ENCODE peak calls at places on chromosome 22, in four cellular contexts. One of them, this sample, is unnamed.

GRCh38 chr22:28817919-28818859 is 17.8 kb upstream of the XBP1 start:
- DNase-seq in uterus: no peak
- DNase-seq in T47D: peak
- DNase-seq in posterior vena cava: peak
- DNase-seq in this sample: no peak

GRCh38 chr22:30806391-30806861 is 111.8 kb downstream of the OSBP2 start:
- DNase-seq in uterus: no peak
- DNase-seq in T47D: no peak
- DNase-seq in posterior vena cava: no peak
- DNase-seq in this sample: peak

GRCh38 chr22:50016308-50016987 is 3.9 kb upstream of the IL17REL start:
- DNase-seq in uterus: peak
- DNase-seq in T47D: no peak
- DNase-seq in posterior vena cava: peak
- DNase-seq in this sample: no peak

GRCh38 chr22:22032099-22032905 is 49.7 kb upstream of the TOP3B start:
- DNase-seq in uterus: no peak
- DNase-seq in T47D: no peak
- DNase-seq in posterior vena cava: no peak
- DNase-seq in this sample: no peak

GRCh38 chr22:27004434-27004833 is 347.0 kb downstream of the MIAT start:
- DNase-seq in uterus: no peak
- DNase-seq in T47D: no peak
- DNase-seq in posterior vena cava: no peak
- DNase-seq in this sample: no peak

GRCh38 chr22:37069719-37070118 is 18.2 kb downstream of the KCTD17 start:
- DNase-seq in uterus: no peak
- DNase-seq in T47D: no peak
- DNase-seq in posterior vena cava: no peak
- DNase-seq in this sample: no peak

GRCh38 chr22:19495562-19496323 is 16.0 kb downstream of the CDC45 start:
- DNase-seq in uterus: no peak
- DNase-seq in T47D: peak
- DNase-seq in posterior vena cava: no peak
- DNase-seq in this sample: peak

GRCh38 chr22:42844756-42845155 is 12.3 kb downstream of the ARFGAP3 start:
- DNase-seq in uterus: no peak
- DNase-seq in T47D: no peak
- DNase-seq in posterior vena cava: no peak
- DNase-seq in this sample: peak

GRCh38 chr22:19429950-19430889 is 1.3 kb downstream of the HIRA start:
- DNase-seq in uterus: no peak
- DNase-seq in T47D: no peak
- DNase-seq in posterior vena cava: no peak
- DNase-seq in this sample: peak

GRCh38 chr22:39926175-39927152 is 25.6 kb downstream of the GRAP2 start:
- DNase-seq in uterus: no peak
- DNase-seq in T47D: no peak
- DNase-seq in posterior vena cava: no peak
- DNase-seq in this sample: no peak

GRCh38 chr22:37329239-37330140 is 47.2 kb downstream of the CYTH4 start:
- DNase-seq in uterus: no peak
- DNase-seq in T47D: no peak
- DNase-seq in posterior vena cava: no peak
- DNase-seq in this sample: peak

GRCh38 chr22:46777609-46777970 is 15.1 kb downstream of the TBC1D22A start:
- DNase-seq in uterus: no peak
- DNase-seq in T47D: no peak
- DNase-seq in posterior vena cava: peak
- DNase-seq in this sample: no peak

GRCh38 chr22:41968601-41969000 is 642 bp upstream of the SEPTIN3 start:
- DNase-seq in uterus: no peak
- DNase-seq in T47D: no peak
- DNase-seq in posterior vena cava: no peak
- DNase-seq in this sample: no peak

GRCh38 chr22:48481748-48482147 is 1345.9 kb downstream of the BRD1 start:
- DNase-seq in uterus: no peak
- DNase-seq in T47D: no peak
- DNase-seq in posterior vena cava: no peak
- DNase-seq in this sample: no peak

GRCh38 chr22:23714596-23715588 is 24.1 kb downstream of the RGL4 start:
- DNase-seq in uterus: no peak
- DNase-seq in T47D: no peak
- DNase-seq in posterior vena cava: peak
- DNase-seq in this sample: no peak

GRCh38 chr22:45887202-45888131 is 89.5 kb downstream of the WNT7B start:
- DNase-seq in uterus: no peak
- DNase-seq in T47D: peak
- DNase-seq in posterior vena cava: peak
- DNase-seq in this sample: no peak

GRCh38 chr22:49224243-49224642 is 603.4 kb downstream of the BRD1 start:
- DNase-seq in uterus: no peak
- DNase-seq in T47D: no peak
- DNase-seq in posterior vena cava: no peak
- DNase-seq in this sample: no peak

GRCh38 chr22:50289942-50290630 is 17.4 kb downstream of the PLXNB2 start:
- DNase-seq in uterus: no peak
- DNase-seq in T47D: no peak
- DNase-seq in posterior vena cava: no peak
- DNase-seq in this sample: no peak

GRCh38 chr22:18935889-18936529 is at the start of gene PRODH:
- DNase-seq in uterus: no peak
- DNase-seq in T47D: no peak
- DNase-seq in posterior vena cava: no peak
- DNase-seq in this sample: no peak

GRCh38 chr22:42060489-42060888 is 10.1 kb downstream of the NAGA start:
- DNase-seq in uterus: no peak
- DNase-seq in T47D: no peak
- DNase-seq in posterior vena cava: no peak
- DNase-seq in this sample: no peak

GRCh38 chr22:46561435-46561905 is 24.1 kb upstream of the CELSR1 start:
- DNase-seq in uterus: no peak
- DNase-seq in T47D: no peak
- DNase-seq in posterior vena cava: no peak
- DNase-seq in this sample: peak

GRCh38 chr22:39686776-39687525 is 116.4 kb downstream of the CACNA1I start:
- DNase-seq in uterus: no peak
- DNase-seq in T47D: no peak
- DNase-seq in posterior vena cava: no peak
- DNase-seq in this sample: no peak

GRCh38 chr22:38935023-38935422 is 22.4 kb upstream of the APOBEC3A start:
- DNase-seq in uterus: no peak
- DNase-seq in T47D: no peak
- DNase-seq in posterior vena cava: no peak
- DNase-seq in this sample: no peak

GRCh38 chr22:39290724-39291161 is 28.7 kb downstream of the RPL3 start:
- DNase-seq in uterus: peak
- DNase-seq in T47D: no peak
- DNase-seq in posterior vena cava: no peak
- DNase-seq in this sample: no peak

GRCh38 chr22:45163074-45163416 is 680 bp upstream of the NUP50 start:
- DNase-seq in uterus: no peak
- DNase-seq in T47D: no peak
- DNase-seq in posterior vena cava: no peak
- DNase-seq in this sample: peak

GRCh38 chr22:29044657-29045176 is 16.9 kb downstream of the C22orf31 start:
- DNase-seq in uterus: no peak
- DNase-seq in T47D: no peak
- DNase-seq in posterior vena cava: no peak
- DNase-seq in this sample: no peak

GRCh38 chr22:50276143-50276542 is 6.0 kb upstream of the MAPK11 start:
- DNase-seq in uterus: no peak
- DNase-seq in T47D: no peak
- DNase-seq in posterior vena cava: peak
- DNase-seq in this sample: peak

GRCh38 chr22:20867179-20868099 is 8.6 kb downstream of the SNAP29 start:
- DNase-seq in uterus: peak
- DNase-seq in T47D: peak
- DNase-seq in posterior vena cava: no peak
- DNase-seq in this sample: peak

GRCh38 chr22:48784701-48785503 is 1042.8 kb downstream of the BRD1 start:
- DNase-seq in uterus: no peak
- DNase-seq in T47D: no peak
- DNase-seq in posterior vena cava: no peak
- DNase-seq in this sample: no peak

GRCh38 chr22:41540365-41540764 is 3.9 kb downstream of the POLR3H start:
- DNase-seq in uterus: no peak
- DNase-seq in T47D: no peak
- DNase-seq in posterior vena cava: no peak
- DNase-seq in this sample: no peak

GRCh38 chr22:20524004-20524481 is 16.6 kb downstream of the MED15 start:
- DNase-seq in uterus: no peak
- DNase-seq in T47D: no peak
- DNase-seq in posterior vena cava: no peak
- DNase-seq in this sample: peak

GRCh38 chr22:43697894-43698293 is 114.2 kb downstream of the EFCAB6 start:
- DNase-seq in uterus: no peak
- DNase-seq in T47D: no peak
- DNase-seq in posterior vena cava: no peak
- DNase-seq in this sample: no peak

GRCh38 chr22:30312053-30312452 is 14.7 kb downstream of the TBC1D10A start:
- DNase-seq in uterus: no peak
- DNase-seq in T47D: no peak
- DNase-seq in posterior vena cava: no peak
- DNase-seq in this sample: no peak